ENCODE peak calls at places on chromosomes 13 and 19, in ten cellular contexts. K is Panc1, M is GM12878, W is HepG2, D is spleen, X is upper lobe of left lung, T is GM23338, I is endothelial cell of umbilical vein, L is esophagus muscularis mucosa, B is HL-60. A is an unnamed sample.

GRCh38 chr19:51137812-51138425 is 4.2 kb upstream of the SIGLEC7 start:
- DNase-seq in T (no peak), W (no peak), M (no peak), K (no peak), B (no peak), I (no peak), D (peak), L (no peak), X (no peak), A (no peak)

GRCh38 chr13:49308104-49308875 is 60.6 kb downstream of the CDADC1 start:
- DNase-seq in T (no peak), I (peak), K (no peak), L (no peak), W (peak), X (peak), M (no peak), D (no peak), B (no peak), A (peak)

GRCh38 chr13:27988520-27988919 is at the start of gene URAD:
- DNase-seq in D (no peak), B (no peak), K (no peak), L (no peak), X (peak), W (peak), I (no peak), M (no peak), T (no peak), A (no peak)

GRCh38 chr13:112445411-112446271 is 69.5 kb downstream of the SPACA7 start:
- DNase-seq in B (no peak), M (no peak), L (no peak), I (no peak), K (no peak), W (no peak), X (peak), T (no peak), D (peak), A (no peak)

GRCh38 chr19:1000591-1001537 is 645 bp downstream of the GRIN3B start:
- DNase-seq in I (no peak), B (no peak), X (no peak), M (no peak), W (no peak), T (peak), D (no peak), K (no peak), L (no peak), A (no peak)

GRCh38 chr13:19862511-19863313 is 737 bp downstream of the ZMYM5 start:
- DNase-seq in K (no peak), X (peak), M (no peak), I (peak), D (peak), T (peak), W (no peak), B (no peak), L (no peak), A (no peak)

GRCh38 chr13:51229731-51230130 is 7.5 kb downstream of the FAM124A start:
- DNase-seq in L (no peak), M (no peak), K (no peak), W (no peak), D (no peak), X (no peak), T (no peak), B (no peak), I (peak), A (no peak)

GRCh38 chr13:110396913-110397379 is 89.9 kb downstream of the COL4A2 start:
- DNase-seq in X (peak), D (no peak), T (no peak), M (no peak), L (peak), I (no peak), B (no peak), K (no peak), W (no peak), A (peak)

GRCh38 chr19:8421484-8422461 is 8.7 kb downstream of the MARCHF2 start:
- DNase-seq in M (no peak), D (no peak), B (no peak), L (no peak), W (peak), I (no peak), K (no peak), X (no peak), T (no peak), A (no peak)

GRCh38 chr13:72284791-72285190 is 417.8 kb upstream of the DACH1 start:
- DNase-seq in X (no peak), D (no peak), I (no peak), L (no peak), M (no peak), K (no peak), T (no peak), B (no peak), W (no peak), A (no peak)

GRCh38 chr19:55590109-55590508 is 9.2 kb downstream of the FIZ1 start:
- DNase-seq in T (no peak), K (no peak), D (no peak), M (no peak), I (no peak), W (no peak), B (no peak), X (no peak), L (no peak), A (no peak)

GRCh38 chr13:110711778-110712070 is 1.8 kb upstream of the ING1 start:
- DNase-seq in D (peak), K (no peak), B (no peak), W (peak), T (no peak), L (no peak), X (no peak), I (no peak), M (no peak), A (no peak)

GRCh38 chr13:78147905-78148304 is 229.3 kb upstream of the EDNRB start:
- DNase-seq in I (peak), D (no peak), M (no peak), X (no peak), L (no peak), B (no peak), K (no peak), T (no peak), W (no peak), A (no peak)

GRCh38 chr19:50710094-50710493 is 9.5 kb downstream of the SHANK1 start:
- DNase-seq in K (no peak), X (no peak), B (no peak), W (no peak), I (no peak), L (no peak), T (no peak), D (no peak), M (no peak), A (no peak)

GRCh38 chr19:51107406-51108065 is 673 bp downstream of the CTU1 start:
- DNase-seq in W (peak), T (peak), B (no peak), L (no peak), I (no peak), K (no peak), M (no peak), D (no peak), X (no peak), A (no peak)

GRCh38 chr13:66748712-66749111 is 481.4 kb downstream of the PCDH9 start:
- DNase-seq in T (no peak), D (no peak), B (no peak), W (no peak), X (no peak), I (no peak), L (no peak), M (no peak), K (no peak), A (no peak)

GRCh38 chr19:56167064-56167578 is 8.7 kb upstream of the GALP start:
- DNase-seq in L (no peak), D (no peak), K (no peak), T (peak), I (no peak), X (no peak), M (no peak), W (no peak), B (no peak), A (no peak)

GRCh38 chr13:108083056-108083455 is 132.3 kb downstream of the LIG4 start:
- DNase-seq in T (peak), D (no peak), K (no peak), X (no peak), M (no peak), B (no peak), I (peak), W (no peak), L (no peak), A (no peak)

DNA sequence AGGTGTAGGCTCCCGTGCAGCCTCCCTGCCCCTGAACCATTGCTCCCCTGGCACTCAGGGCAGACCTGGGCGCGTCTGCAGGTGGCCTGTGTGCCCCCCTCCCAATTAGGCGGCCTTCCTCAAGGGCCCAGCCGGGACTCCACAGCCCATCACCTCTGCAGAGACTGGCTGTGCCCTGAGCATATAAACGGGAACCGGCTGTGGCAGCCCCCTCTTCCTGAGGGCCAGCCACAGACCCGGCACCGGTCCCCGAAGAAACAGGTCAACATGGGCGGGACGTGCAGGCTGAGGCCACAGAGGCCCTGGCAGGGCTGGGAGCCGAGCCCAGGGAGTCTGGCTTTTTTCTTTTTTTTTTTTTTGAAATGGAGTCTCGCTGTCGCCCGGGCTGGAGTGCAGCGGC is 12.0 kb downstream of the PIAS4 start:
- DNase-seq in W (no peak), I (no peak), X (no peak), M (no peak), D (no peak), B (no peak), L (no peak), T (no peak), K (no peak), A (no peak)
- TF ChIP-seq POLR2AphosphoS5 in W (no peak), I (no peak), X (no peak), M (no peak), D (no peak), B (no peak), L (no peak), T (no peak), K (no peak), A (no peak)

GRCh38 chr19:3710265-3710812 is 2.2 kb downstream of the TJP3 start:
- DNase-seq in B (peak), D (peak), L (no peak), X (peak), T (peak), M (no peak), I (no peak), W (peak), K (no peak), A (peak)
- TF ChIP-seq POLR2AphosphoS5 in B (no peak), D (peak), L (no peak), X (peak), T (no peak), M (no peak), I (no peak), W (no peak), K (no peak), A (no peak)

GRCh38 chr19:30286378-30286777 is 85.8 kb upstream of the ZNF536 start:
- DNase-seq in K (no peak), M (no peak), L (no peak), D (no peak), I (no peak), W (no peak), B (no peak), T (no peak), X (no peak), A (no peak)

GRCh38 chr19:30284885-30285284 is 87.3 kb upstream of the ZNF536 start:
- DNase-seq in L (no peak), D (no peak), W (no peak), X (no peak), I (no peak), K (no peak), M (no peak), B (no peak), T (no peak), A (no peak)

GRCh38 chr19:30281903-30282302 is 90.3 kb upstream of the ZNF536 start:
- DNase-seq in X (no peak), I (no peak), L (no peak), B (no peak), T (no peak), W (no peak), K (no peak), D (no peak), M (no peak), A (no peak)

GRCh38 chr19:30283556-30283955 is 88.6 kb upstream of the ZNF536 start:
- DNase-seq in L (no peak), M (no peak), K (no peak), X (no peak), B (no peak), W (no peak), I (no peak), T (no peak), D (no peak), A (no peak)

GRCh38 chr19:30284209-30284608 is 88.0 kb upstream of the ZNF536 start:
- DNase-seq in D (no peak), K (no peak), B (no peak), W (no peak), L (no peak), T (no peak), X (no peak), M (no peak), I (no peak), A (no peak)
- TF ChIP-seq POLR2AphosphoS5 in D (no peak), K (no peak), B (no peak), W (no peak), L (no peak), T (no peak), X (no peak), M (no peak), I (no peak), A (no peak)

DNA sequence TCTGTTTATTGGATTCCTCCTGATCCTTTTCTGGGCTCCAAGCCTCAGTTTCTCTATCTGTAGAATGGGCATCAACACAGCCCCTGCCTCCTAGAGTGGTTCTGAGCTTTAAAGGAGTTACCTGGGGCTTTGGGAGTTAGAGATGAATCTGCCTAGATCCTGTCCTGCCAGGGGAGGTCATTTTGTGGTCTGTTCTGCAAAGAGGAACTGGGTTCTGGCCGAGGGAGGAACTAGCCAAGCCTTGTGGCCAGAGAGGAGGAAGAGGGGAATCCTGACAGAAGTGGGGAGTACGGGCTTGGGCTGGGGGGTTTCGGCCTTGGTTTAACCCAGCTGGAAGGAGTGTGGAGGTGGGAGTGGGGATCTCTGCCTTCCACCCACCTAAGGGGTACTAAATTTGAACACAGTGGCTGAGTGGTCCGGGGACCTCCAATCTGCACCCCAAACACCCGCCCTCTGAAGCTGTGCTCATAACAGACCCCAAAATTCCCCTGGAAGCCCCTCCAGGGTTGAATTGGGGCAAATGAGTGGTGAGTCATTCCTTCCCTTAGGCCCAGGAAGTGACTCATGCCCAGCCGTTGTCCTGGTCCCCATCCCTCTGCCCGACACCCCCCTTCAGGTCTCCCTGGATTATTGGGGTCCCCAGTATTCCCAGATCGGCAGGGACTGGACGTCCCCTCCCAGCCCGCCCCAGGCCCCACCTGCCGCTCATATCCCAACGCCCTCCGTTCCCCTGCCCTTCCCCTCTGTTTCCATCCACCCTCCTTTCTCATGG is 2.8 kb downstream of the ADGRE5 start:
- DNase-seq in X (peak), M (no peak), B (peak), L (no peak), I (no peak), D (no peak), W (no peak), K (no peak), T (no peak), A (no peak)
- TF ChIP-seq POLR2AphosphoS5 in X (peak), M (peak), B (peak), L (peak), I (no peak), D (peak), W (no peak), K (no peak), T (no peak), A (no peak)

DNA sequence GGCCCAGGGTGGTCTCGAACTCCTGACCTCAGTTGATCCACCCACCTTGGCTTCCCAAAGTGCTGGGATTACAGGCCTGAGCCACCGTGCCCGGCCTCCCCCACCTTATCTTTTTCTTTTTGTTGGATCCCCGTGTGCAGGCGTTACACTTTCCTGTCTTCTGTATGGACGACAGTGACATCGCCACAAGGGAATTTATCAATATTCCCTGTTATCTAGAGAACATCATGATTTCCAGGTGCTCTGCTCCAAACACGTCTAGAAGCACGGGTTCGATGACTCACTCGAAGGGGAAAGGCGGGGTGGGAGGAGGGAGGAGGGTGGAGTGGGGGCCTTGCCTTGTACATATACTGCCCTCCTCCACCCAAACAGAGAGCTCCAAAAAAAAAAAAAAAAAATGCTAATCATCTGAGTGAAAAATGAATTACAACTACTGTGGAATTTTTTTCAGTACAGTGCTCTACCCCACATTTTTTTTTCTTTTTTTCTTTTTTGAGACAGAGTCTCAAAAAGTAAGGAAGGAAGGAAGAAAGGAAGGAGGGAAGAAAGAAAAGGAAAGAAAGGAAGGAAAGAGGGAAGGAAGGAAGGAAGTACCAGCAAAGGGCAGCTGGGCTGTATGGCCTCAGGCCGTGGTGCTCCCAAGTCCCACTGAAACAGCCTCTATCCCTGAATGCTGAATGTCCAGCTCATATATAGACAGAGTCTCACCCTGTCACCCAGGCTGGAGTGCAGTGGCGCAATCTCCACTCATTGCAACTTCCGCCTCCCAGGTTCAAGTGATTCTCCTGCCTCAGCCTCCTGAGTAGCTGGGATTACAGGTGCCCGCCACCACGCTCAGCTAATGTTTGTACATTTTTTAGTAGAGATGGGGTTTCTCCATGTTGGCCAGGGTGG is 36.8 kb downstream of the INSR start:
- DNase-seq in I (peak), L (no peak), W (peak), D (peak), T (no peak), K (peak), M (no peak), X (peak), B (no peak), A (no peak)
- TF ChIP-seq POLR2AphosphoS5 in I (no peak), L (no peak), W (no peak), D (peak), T (no peak), K (no peak), M (no peak), X (no peak), B (no peak), A (no peak)